ENCODE peak calls at places on chromosomes 4 and X, in ten cellular contexts. C, B, X, O, G, Y, I, W, E and A are unnamed samples.

GRCh38 chr4:162456106-162456505 is 292.3 kb upstream of the FSTL5 start:
- DNase-seq in G (no peak), W (no peak), Y (no peak), E (no peak), X (no peak), C (no peak), O (no peak), B (no peak), I (no peak), A (no peak)

GRCh38 chrX:118569676-118570075 is 74.1 kb downstream of the DOCK11 start:
- DNase-seq in O (no peak), C (no peak), Y (no peak), X (no peak), W (no peak), G (peak; percentile 62), I (no peak), E (no peak), B (no peak), A (no peak)

GRCh38 chr4:109465065-109465464 is 31.4 kb downstream of the SEC24B start:
- DNase-seq in B (no peak), C (no peak), O (no peak), W (no peak), G (peak; percentile 39), Y (no peak), E (no peak), X (no peak), I (no peak), A (peak; percentile 20)

GRCh38 chr4:184958839-184959238 is 59.5 kb upstream of the HELT start:
- DNase-seq in C (no peak), B (no peak), I (no peak), W (no peak), E (no peak), O (no peak), G (no peak), Y (no peak), X (no peak), A (no peak)

GRCh38 chr4:140158234-140159030 is 4.4 kb upstream of the MAML3 start:
- DNase-seq in W (no peak), B (peak; percentile 43), X (no peak), G (peak; percentile 41), C (peak; percentile 62), Y (no peak), O (no peak), E (peak; percentile 74), I (no peak), A (no peak)

GRCh38 chr4:183766140-183766539 is 107.0 kb downstream of the TRAPPC11 start:
- DNase-seq in C (no peak), G (no peak), I (no peak), E (no peak), Y (no peak), O (no peak), W (no peak), X (no peak), B (no peak), A (no peak)

GRCh38 chr4:41882622-41883347 is 52.4 kb upstream of the TMEM33 start:
- DNase-seq in Y (peak; percentile 77), B (peak; percentile 59), O (peak; percentile 57), X (peak; percentile 36), I (peak; percentile 54), G (peak; percentile 19), W (no peak), C (no peak), E (peak; percentile 38), A (no peak)

GRCh38 chr4:38665846-38666490 is 2.0 kb downstream of the KLF3 start:
- DNase-seq in W (no peak), C (no peak), G (no peak), X (no peak), I (no peak), Y (no peak), E (no peak), O (no peak), B (no peak), A (no peak)

DNA sequence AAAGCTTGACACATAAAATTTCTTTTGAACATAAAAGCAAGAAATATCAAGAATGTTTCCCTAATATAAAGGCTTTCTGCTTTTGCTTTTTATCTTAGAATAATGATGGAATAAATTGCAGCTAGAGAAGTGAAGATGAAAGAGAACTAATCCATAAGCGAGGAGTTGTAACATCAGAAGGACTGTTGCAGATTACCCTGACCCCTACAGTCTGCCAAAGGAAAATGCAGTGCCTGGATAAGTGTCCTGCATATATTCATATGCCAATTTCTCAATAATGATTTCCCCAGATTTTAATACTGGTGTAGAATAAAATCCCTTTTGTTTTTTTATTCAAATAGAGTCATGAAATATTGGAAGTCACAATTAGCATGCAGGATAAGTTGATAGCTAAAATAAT is 115.9 kb downstream of the MAGEC2 start:
- DNase-seq in E (no peak), C (no peak), Y (no peak), G (peak; percentile 3), W (no peak), X (no peak), O (peak; percentile 17), I (peak; percentile 17), B (no peak), A (no peak)
- TF ChIP-seq CTCF in E (no peak), C (no peak), Y (peak; percentile 18), G (peak; percentile 42), W (peak; percentile 37), X (no peak), O (peak; percentile 58), I (peak; percentile 41), B (no peak), A (peak; percentile 9)

DNA sequence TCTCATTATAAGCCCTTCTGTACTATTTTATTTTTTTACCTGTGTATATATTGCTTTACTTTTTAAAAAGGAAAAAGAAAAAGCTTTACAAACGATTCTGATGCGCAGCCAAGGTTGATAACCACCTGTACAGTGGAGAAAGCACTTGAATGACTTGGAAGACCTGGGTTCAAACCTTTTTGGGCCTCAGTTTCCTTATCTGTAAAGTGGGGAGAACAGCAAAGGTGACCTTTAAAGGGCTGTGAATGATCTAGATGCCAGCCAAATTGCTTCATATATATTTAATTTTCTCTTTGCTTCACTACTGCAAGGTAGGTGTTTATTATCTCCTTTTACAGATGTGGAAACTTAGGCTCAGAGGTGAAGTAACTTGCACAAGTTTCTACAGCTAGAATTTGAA is 45.0 kb downstream of the SMC1A start:
- DNase-seq in G (no peak), W (no peak), B (no peak), Y (no peak), C (no peak), I (no peak), X (no peak), E (no peak), O (no peak), A (no peak)
- H3K36me3 ChIP-seq in G (peaks cover 17% of the 10 kb centered on the region), W (peaks cover 17% of the 10 kb centered on the region), B (no peaks in the 10 kb centered on the region), Y (peaks cover 61% of the 10 kb centered on the region), C (no peaks in the 10 kb centered on the region), I (no peaks in the 10 kb centered on the region), X (peaks cover 9% of the 10 kb centered on the region), E (no peaks in the 10 kb centered on the region), O (no peaks in the 10 kb centered on the region), A (no peaks in the 10 kb centered on the region)

GRCh38 chrX:103730147-103730546 is 19.4 kb downstream of the TMEM31 start:
- DNase-seq in O (no peak), X (no peak), Y (no peak), E (no peak), G (peak; percentile 3), W (no peak), I (no peak), C (no peak), B (no peak), A (no peak)
- H3K4me1 ChIP-seq in O (peaks cover 31% of the 10 kb centered on the region), X (no peaks in the 10 kb centered on the region), Y (no peaks in the 10 kb centered on the region), E (no peaks in the 10 kb centered on the region), G (peaks cover 8% of the 10 kb centered on the region), W (peaks cover 7% of the 10 kb centered on the region), I (no peaks in the 10 kb centered on the region), C (no peaks in the 10 kb centered on the region), B (no peaks in the 10 kb centered on the region), A (no peaks in the 10 kb centered on the region)

GRCh38 chr4:78171482-78171881 is 114.4 kb downstream of the FRAS1 start:
- DNase-seq in Y (no peak), O (peak; percentile 78), B (no peak), W (no peak), C (no peak), X (no peak), I (no peak), E (no peak), G (no peak), A (no peak)
- TF ChIP-seq CTCF in Y (peak; percentile 37), O (peak; percentile 68), B (no peak), W (peak; percentile 66), C (no peak), X (no peak), I (peak; percentile 3), E (no peak), G (no peak), A (no peak)

GRCh38 chr4:121685257-121685656 is 11.5 kb downstream of the ANXA5 start:
- DNase-seq in B (no peak), W (no peak), Y (no peak), G (no peak), O (no peak), I (no peak), X (no peak), C (no peak), E (no peak), A (no peak)

GRCh38 chr4:121680571-121680970 is 16.2 kb downstream of the ANXA5 start:
- DNase-seq in C (no peak), O (no peak), E (no peak), I (no peak), G (no peak), X (no peak), W (no peak), B (no peak), Y (no peak), A (no peak)

GRCh38 chr4:121686265-121686664 is 10.5 kb downstream of the ANXA5 start:
- DNase-seq in I (no peak), X (no peak), W (no peak), Y (no peak), B (no peak), G (no peak), C (no peak), E (no peak), O (no peak), A (no peak)

GRCh38 chr4:121688261-121688660 is 8.5 kb downstream of the ANXA5 start:
- DNase-seq in Y (no peak), I (no peak), B (no peak), W (no peak), E (no peak), O (no peak), G (no peak), C (no peak), X (no peak), A (no peak)

GRCh38 chr4:121684016-121684415 is 12.8 kb downstream of the ANXA5 start:
- DNase-seq in G (no peak), B (no peak), E (no peak), C (no peak), W (no peak), O (no peak), Y (no peak), X (no peak), I (no peak), A (no peak)
- H3K36me3 ChIP-seq in G (peaks cover 29% of the 10 kb centered on the region), B (no peaks in the 10 kb centered on the region), E (no peaks in the 10 kb centered on the region), C (no peaks in the 10 kb centered on the region), W (peaks cover 20% of the 10 kb centered on the region), O (peaks cover 8% of the 10 kb centered on the region), Y (peaks cover 44% of the 10 kb centered on the region), X (peaks cover 8% of the 10 kb centered on the region), I (peaks cover 6% of the 10 kb centered on the region), A (peaks cover 11% of the 10 kb centered on the region)

DNA sequence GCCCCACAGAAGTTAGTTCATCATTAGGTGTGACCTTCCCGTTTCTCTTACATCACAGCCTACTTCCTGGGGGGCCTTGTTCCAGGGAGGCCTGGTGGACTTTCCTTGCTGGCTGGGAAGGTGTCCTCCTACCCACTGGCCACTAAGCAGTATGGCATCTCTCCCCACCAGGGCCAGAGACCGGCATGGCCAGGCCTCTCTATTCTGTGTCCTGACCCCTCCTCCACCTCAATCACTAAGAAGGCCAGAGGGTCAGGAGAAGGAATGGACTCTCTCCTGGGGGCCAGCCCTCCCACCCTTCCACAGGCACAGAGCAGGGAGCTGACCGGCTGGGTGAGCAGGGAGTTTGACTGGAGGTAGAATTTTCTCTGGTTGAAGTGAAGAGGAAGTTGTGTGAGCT is 81.9 kb downstream of the PJA1 start:
- DNase-seq in O (no peak), E (no peak), C (no peak), G (no peak), B (no peak), I (no peak), X (no peak), W (no peak), Y (no peak), A (no peak)
- H3K4me1 ChIP-seq in O (no peaks in the 10 kb centered on the region), E (no peaks in the 10 kb centered on the region), C (no peaks in the 10 kb centered on the region), G (no peaks in the 10 kb centered on the region), B (no peaks in the 10 kb centered on the region), I (peaks cover 18% of the 10 kb centered on the region), X (no peaks in the 10 kb centered on the region), W (no peaks in the 10 kb centered on the region), Y (peaks cover 13% of the 10 kb centered on the region), A (no peaks in the 10 kb centered on the region)